ENCODE peak calls at places on chromosome 5, in nine cellular contexts. L is tibial artery; X is effector memory CD4-positive, alpha-beta T cell; P is left lung; H is AG04450; Y is astrocyte; D is CD4-positive, alpha-beta T cell; J is neural progenitor cell; U is endodermal cell. R is an unnamed sample. For H3K9me3, the result is how much of the 10 kb centered on the place peaks cover.

GRCh38 chr5:57785946-57786345 is 303.3 kb upstream of the ACTBL2 start:
- DNase-seq in L (no peak), X (no peak), P (no peak), H (no peak), Y (no peak), D (no peak), J (no peak), U (no peak), R (no peak)

GRCh38 chr5:147921134-147921533 is 14.8 kb upstream of the C5orf46 start:
- DNase-seq in L (no peak), X (no peak), P (no peak), H (no peak), Y (no peak), D (no peak), J (no peak), U (no peak), R (no peak)

GRCh38 chr5:111826064-111826463 is 69.1 kb upstream of the NREP start:
- DNase-seq in L (no peak), X (no peak), P (no peak), H (no peak), Y (no peak), D (no peak), J (no peak), U (no peak), R (no peak)

GRCh38 chr5:36878421-36879088 is 2.0 kb downstream of the NIPBL start:
- DNase-seq in L (no peak), X (no peak), P (no peak), H (no peak), Y (peak), D (no peak), J (peak), U (peak), R (peak)

GRCh38 chr5:57495688-57496087 is 13.1 kb upstream of the ACTBL2 start:
- DNase-seq in L (no peak), X (no peak), P (no peak), H (no peak), Y (no peak), D (no peak), J (peak), U (no peak), R (no peak)

GRCh38 chr5:73278693-73279092 is 105.7 kb downstream of the TMEM174 start:
- DNase-seq in L (no peak), X (no peak), P (no peak), H (no peak), Y (no peak), D (no peak), J (no peak), U (no peak), R (no peak)

GRCh38 chr5:38758774-38759423 is 86.9 kb upstream of the OSMR start:
- DNase-seq in L (no peak), X (no peak), P (no peak), H (no peak), Y (no peak), D (no peak), J (no peak), U (no peak), R (peak)

GRCh38 chr5:17081142-17081541 is 136.3 kb upstream of the BASP1 start:
- DNase-seq in L (no peak), X (no peak), P (no peak), H (no peak), Y (no peak), D (no peak), J (no peak), U (no peak), R (peak)

GRCh38 chr5:176780071-176780850 is 30.1 kb upstream of the UNC5A start:
- DNase-seq in L (no peak), X (no peak), P (peak), H (no peak), Y (no peak), D (no peak), J (no peak), U (peak), R (no peak)

GRCh38 chr5:93915142-93915553 is 173.7 kb upstream of the POU5F2 start:
- DNase-seq in L (no peak), X (no peak), P (no peak), H (peak), Y (peak), D (no peak), J (peak), U (no peak), R (peak)

GRCh38 chr5:134459491-134459890 is 47.8 kb upstream of the CDKN2AIPNL start:
- DNase-seq in L (no peak), X (no peak), P (no peak), H (no peak), Y (no peak), D (no peak), J (no peak), U (no peak), R (no peak)

GRCh38 chr5:106737111-106737510 is 933.6 kb downstream of the EFNA5 start:
- DNase-seq in L (no peak), X (no peak), P (no peak), H (no peak), Y (no peak), D (no peak), J (no peak), U (no peak), R (no peak)

GRCh38 chr5:143011621-143012020 is 241.4 kb downstream of the ARHGAP26 start:
- DNase-seq in L (no peak), X (no peak), P (no peak), H (no peak), Y (peak), D (no peak), J (no peak), U (no peak), R (peak)

GRCh38 chr5:3595102-3595961 is at the start of gene IRX1:
- DNase-seq in L (no peak), X (no peak), P (peak), H (no peak), Y (peak), D (no peak), J (peak), U (peak), R (peak)

GRCh38 chr5:29649321-29649720 is 1544.2 kb upstream of the CDH6 start:
- DNase-seq in L (no peak), X (no peak), P (no peak), H (no peak), Y (no peak), D (no peak), J (no peak), U (no peak), R (no peak)

GRCh38 chr5:110150199-110150598 is 460.5 kb downstream of the MAN2A1 start:
- DNase-seq in L (no peak), X (no peak), P (no peak), H (no peak), Y (peak), D (no peak), J (no peak), U (no peak), R (peak)

GRCh38 chr5:15446552-15446951 is 53.4 kb upstream of the FBXL7 start:
- DNase-seq in L (no peak), X (no peak), P (no peak), H (no peak), Y (peak), D (no peak), J (no peak), U (no peak), R (peak)

GRCh38 chr5:108521841-108522506 is 140.1 kb upstream of the FBXL17 start:
- DNase-seq in L (no peak), X (no peak), P (no peak), H (peak), Y (peak), D (no peak), J (peak), U (peak), R (peak)

GRCh38 chr5:40333459-40334241 is 346.1 kb upstream of the PTGER4 start:
- DNase-seq in L (no peak), X (no peak), P (no peak), H (no peak), Y (peak), D (no peak), J (no peak), U (no peak), R (peak)

GRCh38 chr5:657570-657969 is 35.6 kb downstream of the TPPP start:
- DNase-seq in L (no peak), X (no peak), P (peak), H (peak), Y (peak), D (no peak), J (no peak), U (no peak), R (peak)

GRCh38 chr5:170078931-170079330 is 26.8 kb upstream of the FOXI1 start:
- DNase-seq in L (no peak), X (no peak), P (no peak), H (no peak), Y (no peak), D (no peak), J (no peak), U (peak), R (no peak)

GRCh38 chr5:154406826-154407225 is 39.0 kb upstream of the SAP30L start:
- DNase-seq in L (no peak), X (no peak), P (no peak), H (no peak), Y (no peak), D (no peak), J (no peak), U (no peak), R (no peak)

GRCh38 chr5:60287174-60287771 is 393.7 kb upstream of the PDE4D start:
- DNase-seq in L (no peak), X (no peak), P (peak), H (no peak), Y (peak), D (no peak), J (peak), U (peak), R (peak)

GRCh38 chr5:36655171-36655570 is 48.8 kb downstream of the SLC1A3 start:
- DNase-seq in L (no peak), X (no peak), P (peak), H (no peak), Y (no peak), D (no peak), J (peak), U (peak), R (peak)

GRCh38 chr5:931570-932145 is 39.0 kb downstream of the TRIP13 start:
- DNase-seq in L (peak), X (no peak), P (no peak), H (no peak), Y (no peak), D (no peak), J (no peak), U (no peak), R (no peak)

GRCh38 chr5:58666598-58667595 is 84.0 kb downstream of the RAB3C start:
- DNase-seq in L (no peak), X (no peak), P (no peak), H (no peak), Y (no peak), D (no peak), J (peak), U (no peak), R (no peak)

GRCh38 chr5:10555134-10555733 is 8.6 kb upstream of the ANKRD33B start:
- DNase-seq in L (no peak), X (no peak), P (no peak), H (peak), Y (peak), D (no peak), J (no peak), U (no peak), R (peak)

GRCh38 chr5:57173026-57173317 is 887 bp upstream of the GPBP1 start:
- DNase-seq in L (peak), X (no peak), P (peak), H (no peak), Y (no peak), D (no peak), J (no peak), U (no peak), R (no peak)

GRCh38 chr5:19837536-19838179 is 150.3 kb downstream of the CDH18 start:
- DNase-seq in L (no peak), X (no peak), P (no peak), H (no peak), Y (peak), D (no peak), J (no peak), U (no peak), R (peak)

GRCh38 chr5:19835442-19835841 is 152.6 kb downstream of the CDH18 start:
- DNase-seq in L (no peak), X (no peak), P (no peak), H (no peak), Y (no peak), D (no peak), J (no peak), U (no peak), R (no peak)
- H3K9me3 ChIP-seq in L (under half), X (under half), P (half or more), H (under half), Y (under half), D (under half), J (under half), U (under half), R (under half)

GRCh38 chr5:27312291-27312690 is 273.9 kb upstream of the CDH9 start:
- DNase-seq in L (no peak), X (no peak), P (no peak), H (no peak), Y (no peak), D (no peak), J (no peak), U (no peak), R (no peak)

GRCh38 chr5:27315541-27316282 is 277.3 kb upstream of the CDH9 start:
- DNase-seq in L (no peak), X (no peak), P (no peak), H (peak), Y (peak), D (no peak), J (peak), U (no peak), R (peak)

GRCh38 chr5:27318701-27319100 is 280.3 kb upstream of the CDH9 start:
- DNase-seq in L (no peak), X (no peak), P (no peak), H (peak), Y (peak), D (no peak), J (no peak), U (no peak), R (peak)

GRCh38 chr5:27313549-27313948 is 275.2 kb upstream of the CDH9 start:
- DNase-seq in L (no peak), X (no peak), P (no peak), H (no peak), Y (no peak), D (no peak), J (no peak), U (no peak), R (no peak)

GRCh38 chr5:27316283-27316675 is 277.9 kb upstream of the CDH9 start:
- DNase-seq in L (no peak), X (no peak), P (no peak), H (peak), Y (peak), D (no peak), J (no peak), U (no peak), R (peak)
- H3K9me3 ChIP-seq in L (under half), X (under half), P (under half), H (under half), Y (under half), D (under half), J (under half), U (under half), R (under half)

DNA sequence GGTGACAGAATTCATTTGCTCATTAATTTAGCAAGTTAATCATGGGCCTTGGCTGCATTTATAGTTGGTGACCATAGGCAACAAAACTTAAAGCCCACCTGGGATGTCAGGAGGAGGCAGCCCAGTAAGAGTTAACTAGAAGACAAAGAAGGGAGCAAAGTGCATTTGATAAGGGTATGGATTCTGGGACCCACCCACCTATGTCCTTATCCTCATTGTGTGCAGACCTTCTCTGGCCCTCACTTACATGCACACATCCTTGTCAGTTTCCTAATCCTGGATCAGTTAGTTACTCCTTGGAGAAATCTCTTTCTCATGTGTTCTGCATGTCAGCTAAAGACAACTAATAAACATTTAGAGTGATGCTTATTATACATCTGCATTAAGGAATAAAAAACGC is 24.6 kb downstream of the MEF2C start:
- DNase-seq in L (no peak), X (no peak), P (no peak), H (no peak), Y (no peak), D (no peak), J (no peak), U (no peak), R (no peak)
- H3K9me3 ChIP-seq in L (under half), X (under half), P (under half), H (under half), Y (under half), D (under half), J (under half), U (under half), R (under half)

GRCh38 chr5:132245593-132245992 is 11.9 kb upstream of the PDLIM4 start:
- DNase-seq in L (no peak), X (no peak), P (no peak), H (no peak), Y (no peak), D (no peak), J (no peak), U (no peak), R (no peak)
- H3K9me3 ChIP-seq in L (under half), X (under half), P (under half), H (under half), Y (under half), D (under half), J (under half), U (under half), R (under half)

GRCh38 chr5:26321278-26321677 is 717.1 kb downstream of the CDH9 start:
- DNase-seq in L (no peak), X (no peak), P (no peak), H (no peak), Y (no peak), D (no peak), J (no peak), U (no peak), R (no peak)
- H3K9me3 ChIP-seq in L (under half), X (under half), P (under half), H (under half), Y (under half), D (under half), J (under half), U (under half), R (under half)

GRCh38 chr5:179998485-179998884 is 73.1 kb downstream of the RNF130 start:
- DNase-seq in L (no peak), X (no peak), P (no peak), H (no peak), Y (no peak), D (no peak), J (no peak), U (no peak), R (no peak)

GRCh38 chr5:180006116-180006515 is 65.4 kb downstream of the RNF130 start:
- DNase-seq in L (no peak), X (no peak), P (no peak), H (no peak), Y (no peak), D (no peak), J (no peak), U (no peak), R (no peak)

GRCh38 chr5:180001742-180002141 is 69.8 kb downstream of the RNF130 start:
- DNase-seq in L (no peak), X (no peak), P (no peak), H (no peak), Y (no peak), D (no peak), J (no peak), U (no peak), R (no peak)

GRCh38 chr5:180003145-180003544 is 68.4 kb downstream of the RNF130 start:
- DNase-seq in L (no peak), X (no peak), P (no peak), H (no peak), Y (no peak), D (no peak), J (no peak), U (no peak), R (no peak)

DNA sequence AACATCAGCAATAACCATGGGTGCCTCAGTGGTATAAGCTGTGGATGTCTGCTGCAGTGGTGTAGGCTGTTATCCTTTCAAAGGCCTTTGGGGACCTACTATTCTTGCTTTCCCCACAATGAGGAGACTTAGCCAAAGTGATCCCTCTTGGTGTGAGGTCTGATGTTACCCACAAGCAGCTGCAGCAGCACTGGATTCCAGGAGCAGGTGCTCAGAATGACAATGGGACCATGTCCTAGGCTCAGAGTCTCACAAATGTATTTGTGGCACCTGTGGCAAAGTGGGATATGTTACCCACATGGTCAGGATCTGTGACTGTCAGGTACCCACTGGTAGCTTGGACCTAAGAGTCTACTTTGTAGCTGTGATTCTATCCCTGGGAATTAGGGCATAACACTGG is 70.4 kb downstream of the RNF130 start:
- DNase-seq in L (no peak), X (no peak), P (no peak), H (no peak), Y (no peak), D (no peak), J (no peak), U (no peak), R (no peak)
- H3K9me3 ChIP-seq in L (under half), X (under half), P (under half), H (under half), Y (under half), D (under half), J (under half), U (under half), R (under half)